ENCODE peak calls at places on chromosomes 6 and 20, in four cellular contexts. D is CD8-positive, alpha-beta T cell; E is mucosa of descending colon; L is NB4. G is an unnamed sample.

GRCh38 chr20:49831022-49831769 is 18.6 kb downstream of the SLC9A8 start:
- DNase-seq in D (no peak), E (no peak), L (no peak), G (no peak)

GRCh38 chr6:116118608-116119007 is 7.3 kb downstream of the COL10A1 start:
- DNase-seq in D (no peak), E (no peak), L (no peak), G (no peak)

GRCh38 chr20:6489361-6490154 is 277.9 kb upstream of the BMP2 start:
- DNase-seq in L (peak; percentile 99), D (no peak), E (no peak), G (peak; percentile 91)

GRCh38 chr20:1335961-1336698 is 7.2 kb upstream of the SDCBP2 start:
- DNase-seq in E (no peak), D (no peak), L (no peak), G (peak; percentile 66)

GRCh38 chr6:43774776-43775583 is 5.0 kb downstream of the VEGFA start:
- DNase-seq in D (no peak), L (peak; percentile 93), E (peak; percentile 84), G (peak; percentile 73)

GRCh38 chr6:133890941-133891813 is 2.3 kb downstream of the TCF21 start:
- DNase-seq in D (no peak), E (peak; percentile 45), L (no peak), G (peak; percentile 20)

GRCh38 chr6:158067436-158068015 is 85.9 kb downstream of the SYNJ2 start:
- DNase-seq in D (no peak), E (no peak), L (no peak), G (no peak)

GRCh38 chr20:49904440-49905214 is 10.7 kb downstream of the SPATA2 start:
- DNase-seq in L (no peak), E (no peak), D (no peak), G (no peak)

GRCh38 chr6:167056370-167056769 is 57.2 kb downstream of the CEP43 start:
- DNase-seq in L (peak; percentile 91), D (no peak), E (no peak), G (no peak)

GRCh38 chr6:8054276-8054675 is 9.9 kb downstream of the BLOC1S5 start:
- DNase-seq in E (no peak), D (no peak), L (no peak), G (no peak)

GRCh38 chr6:99605074-99605726 is 1.4 kb upstream of the PRDM13 start:
- DNase-seq in E (no peak), L (no peak), D (no peak), G (no peak)

GRCh38 chr6:87184762-87185250 is 29.4 kb downstream of the ZNF292 start:
- DNase-seq in D (no peak), L (no peak), E (no peak), G (peak; percentile 4)

GRCh38 chr20:35979528-35979927 is 11.1 kb downstream of the CNBD2 start:
- DNase-seq in D (no peak), E (no peak), L (peak; percentile 42), G (no peak)

GRCh38 chr6:16982827-16983226 is 119.0 kb upstream of the STMND1 start:
- DNase-seq in E (no peak), L (no peak), D (no peak), G (no peak)

GRCh38 chr6:131173680-131174079 is 38.4 kb downstream of the AKAP7 start:
- DNase-seq in L (no peak), E (no peak), D (no peak), G (no peak)

GRCh38 chr6:84278311-84278710 is 50.9 kb upstream of the CEP162 start:
- DNase-seq in L (no peak), D (no peak), E (no peak), G (no peak)

GRCh38 chr6:130720076-130720475 is 107.1 kb upstream of the SMLR1 start:
- DNase-seq in L (no peak), E (no peak), D (no peak), G (peak; percentile 19)

GRCh38 chr6:12602951-12603710 is 113.4 kb upstream of the PHACTR1 start:
- DNase-seq in D (no peak), E (no peak), L (peak; percentile 54), G (peak; percentile 55)

GRCh38 chr6:18101271-18101670 is 21.2 kb downstream of the NHLRC1 start:
- DNase-seq in D (no peak), E (no peak), L (no peak), G (peak; percentile 14)

GRCh38 chr20:59363094-59363493 is 62.7 kb downstream of the EDN3 start:
- DNase-seq in L (no peak), D (no peak), E (no peak), G (no peak)

GRCh38 chr20:21391495-21392298 is 5.6 kb downstream of the NKX2-4 start:
- DNase-seq in E (no peak), L (no peak), D (no peak), G (no peak)

GRCh38 chr6:109491207-109491938 is 8.4 kb upstream of the ZBTB24 start:
- DNase-seq in D (no peak), L (no peak), E (no peak), G (peak; percentile 24)

GRCh38 chr6:13328875-13329183 is 492 bp upstream of the TBC1D7 start:
- DNase-seq in D (no peak), E (no peak), L (no peak), G (no peak)

GRCh38 chr6:79812195-79812594 is 135.2 kb downstream of the ELOVL4 start:
- DNase-seq in E (no peak), D (no peak), L (no peak), G (no peak)

GRCh38 chr6:42390228-42390934 is 61.3 kb downstream of the TRERF1 start:
- DNase-seq in D (peak; percentile 22), L (no peak), E (no peak), G (no peak)

DNA sequence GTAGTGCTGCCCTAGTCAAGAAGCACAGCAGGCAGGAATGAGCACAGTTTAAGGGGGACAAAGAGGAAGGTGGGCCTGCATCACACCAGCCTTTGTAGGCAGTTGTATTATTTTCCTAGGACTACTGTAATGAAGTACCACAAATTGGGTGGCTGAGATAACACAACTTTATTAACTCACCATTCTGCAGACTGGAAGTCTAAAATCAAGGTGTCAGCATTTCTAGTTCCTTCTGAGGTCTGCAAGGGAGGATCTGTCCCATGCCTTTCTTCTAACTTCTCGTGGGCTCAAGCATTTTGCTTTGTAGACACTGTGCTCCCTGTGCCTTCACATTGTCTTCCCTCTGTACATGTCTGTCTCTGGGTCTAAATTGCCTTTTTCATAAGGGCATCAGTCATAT is 488.5 kb upstream of the JARID2 start:
- DNase-seq in L (no peak), E (no peak), D (no peak), G (no peak)
- TF ChIP-seq CTCF in L (no peak), E (no peak), D (no peak), G (no peak)

DNA sequence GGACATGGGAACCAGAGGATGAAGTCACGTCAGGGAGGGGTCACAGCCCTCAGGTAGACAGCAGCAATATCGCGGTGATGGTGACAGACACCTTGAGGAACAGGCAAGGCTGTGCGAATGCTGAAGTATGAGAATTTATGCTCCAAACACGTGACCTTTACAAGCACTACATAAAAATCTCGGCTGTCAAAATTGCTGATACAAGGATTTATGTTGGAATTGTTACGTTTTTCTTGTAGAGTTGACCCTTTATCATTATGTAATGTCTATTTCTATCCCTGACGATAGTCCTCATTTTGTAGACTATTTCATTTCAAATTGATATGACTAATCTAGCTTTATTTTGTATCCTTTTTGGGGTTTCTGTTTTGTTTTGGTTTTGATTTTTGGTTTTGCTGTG is 311.1 kb downstream of the C6orf118 start:
- DNase-seq in E (no peak), D (no peak), L (no peak), G (no peak)
- TF ChIP-seq CTCF in E (no peak), D (no peak), L (no peak), G (no peak)

GRCh38 chr20:52473171-52473570 is 281.6 kb upstream of the ZFP64 start:
- DNase-seq in D (no peak), E (no peak), L (no peak), G (no peak)

GRCh38 chr20:52470561-52470960 is 279.0 kb upstream of the ZFP64 start:
- DNase-seq in E (no peak), L (no peak), D (no peak), G (no peak)

GRCh38 chr20:52469143-52469542 is 277.6 kb upstream of the ZFP64 start:
- DNase-seq in L (no peak), E (no peak), D (no peak), G (no peak)
- TF ChIP-seq CTCF in L (no peak), E (no peak), D (no peak), G (no peak)

GRCh38 chr20:33054381-33054780 is 678 bp downstream of the BPIFB3 start:
- DNase-seq in L (no peak), E (no peak), D (no peak), G (no peak)

GRCh38 chr20:33053291-33054106 is at the start of gene BPIFB3:
- DNase-seq in L (no peak), E (no peak), D (no peak), G (no peak)

GRCh38 chr20:33054791-33055190 is 1.1 kb downstream of the BPIFB3 start:
- DNase-seq in E (no peak), L (no peak), D (no peak), G (no peak)

GRCh38 chr20:33046412-33046811 is 7.3 kb upstream of the BPIFB3 start:
- DNase-seq in L (no peak), E (no peak), D (no peak), G (no peak)

GRCh38 chr20:33051333-33051732 is 2.4 kb upstream of the BPIFB3 start:
- DNase-seq in D (no peak), L (no peak), E (no peak), G (no peak)
- TF ChIP-seq CTCF in D (no peak), L (no peak), E (no peak), G (no peak)